ENCODE peak calls at places on chromosomes 16 and 17, in ten cellular contexts. H, K, J, X, R, M, O, W, Q and L are unnamed samples.

GRCh38 chr16:89143201-89143741 is 28.3 kb upstream of the CDH15 start:
- DNase-seq in Q (no peak), H (no peak), X (no peak), M (no peak), O (no peak), K (peak), R (no peak), J (no peak), W (no peak), L (no peak)

GRCh38 chr17:44345497-44346026 is 460 bp downstream of the GRN start:
- DNase-seq in X (no peak), J (no peak), Q (peak), M (no peak), K (peak), O (no peak), H (peak), R (peak), W (peak), L (peak)

GRCh38 chr16:68358951-68359350 is 48.1 kb downstream of the PRMT7 start:
- DNase-seq in M (no peak), W (no peak), O (no peak), J (no peak), H (no peak), R (no peak), K (peak), X (no peak), Q (no peak), L (no peak)

GRCh38 chr16:3807425-3808123 is 72.9 kb downstream of the CREBBP start:
- DNase-seq in R (no peak), J (no peak), W (no peak), Q (no peak), O (no peak), M (no peak), K (no peak), H (no peak), X (no peak), L (no peak)

GRCh38 chr16:10658943-10659342 is 35.8 kb downstream of the TEKT5 start:
- DNase-seq in J (no peak), W (no peak), X (no peak), R (no peak), M (no peak), Q (no peak), H (no peak), O (no peak), K (no peak), L (no peak)

GRCh38 chr17:38326996-38327792 is 16.6 kb downstream of the GPR179 start:
- DNase-seq in Q (no peak), R (no peak), K (no peak), O (no peak), X (no peak), W (peak), J (no peak), H (no peak), M (no peak), L (no peak)

GRCh38 chr16:31033709-31034492 is 543 bp downstream of the STX4 start:
- DNase-seq in Q (peak), W (peak), J (peak), O (peak), R (peak), M (peak), H (peak), K (peak), X (no peak), L (no peak)

GRCh38 chr17:29155966-29156338 is 24.2 kb downstream of the MYO18A start:
- DNase-seq in H (no peak), M (no peak), K (no peak), O (no peak), X (no peak), Q (peak), W (no peak), J (no peak), R (no peak), L (no peak)

GRCh38 chr16:84454611-84455010 is 49.8 kb downstream of the MEAK7 start:
- DNase-seq in O (no peak), H (no peak), Q (no peak), M (no peak), W (no peak), X (no peak), R (no peak), K (peak), J (no peak), L (no peak)

GRCh38 chr17:7716901-7717755 is at the start of gene DNAH2:
- DNase-seq in X (peak), O (peak), W (peak), H (peak), J (no peak), K (peak), M (no peak), R (peak), Q (peak), L (peak)